ENCODE peak calls at places on chromosome X, in seven cellular contexts. One of them, this sample, is unnamed.

GRCh38 chrX:15471016-15471415 is 22.1 kb downstream of the PIR start:
- DNase-seq in cardiac muscle cell: peak
- DNase-seq in NCI-H2171: peak
- DNase-seq in KBM-7: peak
- DNase-seq in brain microvascular endothelial cell: peak
- DNase-seq in fibroblast of lung: peak
- DNase-seq in foreskin fibroblast: peak
- DNase-seq in this sample: peak

GRCh38 chrX:11890843-11891514 is 132.9 kb downstream of the MSL3 start:
- DNase-seq in foreskin fibroblast: peak
- DNase-seq in KBM-7: peak
- DNase-seq in cardiac muscle cell: no peak
- DNase-seq in brain microvascular endothelial cell: no peak
- DNase-seq in fibroblast of lung: peak
- DNase-seq in NCI-H2171: peak
- DNase-seq in this sample: no peak

GRCh38 chrX:39196192-39197102 is 395.2 kb downstream of the MID1IP1 start:
- DNase-seq in brain microvascular endothelial cell: peak
- DNase-seq in cardiac muscle cell: peak
- DNase-seq in KBM-7: peak
- DNase-seq in NCI-H2171: peak
- DNase-seq in fibroblast of lung: peak
- DNase-seq in foreskin fibroblast: peak
- DNase-seq in this sample: peak

GRCh38 chrX:124103966-124104365 is 142.5 kb downstream of the STAG2 start:
- DNase-seq in foreskin fibroblast: no peak
- DNase-seq in fibroblast of lung: no peak
- DNase-seq in cardiac muscle cell: no peak
- DNase-seq in NCI-H2171: no peak
- DNase-seq in brain microvascular endothelial cell: no peak
- DNase-seq in KBM-7: no peak
- DNase-seq in this sample: no peak

GRCh38 chrX:38859602-38860001 is 58.3 kb downstream of the MID1IP1 start:
- DNase-seq in KBM-7: no peak
- DNase-seq in fibroblast of lung: peak
- DNase-seq in NCI-H2171: no peak
- DNase-seq in foreskin fibroblast: peak
- DNase-seq in cardiac muscle cell: no peak
- DNase-seq in brain microvascular endothelial cell: no peak
- DNase-seq in this sample: no peak

GRCh38 chrX:17559728-17560379 is 177.4 kb upstream of the SCML1 start:
- DNase-seq in NCI-H2171: no peak
- DNase-seq in KBM-7: peak
- DNase-seq in fibroblast of lung: peak
- DNase-seq in foreskin fibroblast: peak
- DNase-seq in brain microvascular endothelial cell: peak
- DNase-seq in cardiac muscle cell: peak
- DNase-seq in this sample: peak

GRCh38 chrX:67893931-67894330 is 350.1 kb downstream of the AR start:
- DNase-seq in brain microvascular endothelial cell: no peak
- DNase-seq in KBM-7: peak
- DNase-seq in fibroblast of lung: no peak
- DNase-seq in cardiac muscle cell: no peak
- DNase-seq in NCI-H2171: no peak
- DNase-seq in foreskin fibroblast: no peak
- DNase-seq in this sample: no peak

GRCh38 chrX:3522016-3522690 is 175.7 kb upstream of the MXRA5 start:
- DNase-seq in fibroblast of lung: peak
- DNase-seq in NCI-H2171: no peak
- DNase-seq in cardiac muscle cell: no peak
- DNase-seq in KBM-7: no peak
- DNase-seq in foreskin fibroblast: peak
- DNase-seq in brain microvascular endothelial cell: peak
- DNase-seq in this sample: no peak

GRCh38 chrX:56788717-56789122 is 59.7 kb downstream of the NBDY start:
- DNase-seq in cardiac muscle cell: no peak
- DNase-seq in fibroblast of lung: no peak
- DNase-seq in KBM-7: no peak
- DNase-seq in brain microvascular endothelial cell: no peak
- DNase-seq in foreskin fibroblast: no peak
- DNase-seq in NCI-H2171: no peak
- DNase-seq in this sample: no peak

GRCh38 chrX:1464282-1465131 is 11.8 kb upstream of the ASMTL start:
- DNase-seq in foreskin fibroblast: no peak
- DNase-seq in NCI-H2171: no peak
- DNase-seq in fibroblast of lung: no peak
- DNase-seq in cardiac muscle cell: no peak
- DNase-seq in KBM-7: no peak
- DNase-seq in brain microvascular endothelial cell: no peak
- DNase-seq in this sample: no peak

GRCh38 chrX:129930941-129931410 is 25.0 kb downstream of the UTP14A start:
- DNase-seq in NCI-H2171: no peak
- DNase-seq in KBM-7: no peak
- DNase-seq in fibroblast of lung: no peak
- DNase-seq in brain microvascular endothelial cell: no peak
- DNase-seq in foreskin fibroblast: no peak
- DNase-seq in cardiac muscle cell: peak
- DNase-seq in this sample: no peak

GRCh38 chrX:39690541-39691415 is 407.0 kb downstream of the BCOR start:
- DNase-seq in foreskin fibroblast: no peak
- DNase-seq in brain microvascular endothelial cell: no peak
- DNase-seq in KBM-7: no peak
- DNase-seq in fibroblast of lung: no peak
- DNase-seq in cardiac muscle cell: no peak
- DNase-seq in NCI-H2171: no peak
- DNase-seq in this sample: no peak

GRCh38 chrX:20499763-20500162 is 233.1 kb upstream of the RPS6KA3 start:
- DNase-seq in fibroblast of lung: no peak
- DNase-seq in cardiac muscle cell: no peak
- DNase-seq in NCI-H2171: no peak
- DNase-seq in KBM-7: no peak
- DNase-seq in foreskin fibroblast: no peak
- DNase-seq in brain microvascular endothelial cell: no peak
- DNase-seq in this sample: no peak

GRCh38 chrX:154136627-154137161 is 7.3 kb upstream of the OPN1LW start:
- DNase-seq in KBM-7: peak
- DNase-seq in brain microvascular endothelial cell: peak
- DNase-seq in foreskin fibroblast: peak
- DNase-seq in fibroblast of lung: peak
- DNase-seq in cardiac muscle cell: peak
- DNase-seq in NCI-H2171: peak
- DNase-seq in this sample: peak

GRCh38 chrX:43750248-43750676 is 94.2 kb downstream of the MAOA start:
- DNase-seq in brain microvascular endothelial cell: peak
- DNase-seq in foreskin fibroblast: peak
- DNase-seq in KBM-7: peak
- DNase-seq in fibroblast of lung: peak
- DNase-seq in cardiac muscle cell: peak
- DNase-seq in NCI-H2171: peak
- DNase-seq in this sample: peak

GRCh38 chrX:107135965-107136307 is 17.3 kb upstream of the RBM41 start:
- DNase-seq in foreskin fibroblast: no peak
- DNase-seq in brain microvascular endothelial cell: no peak
- DNase-seq in cardiac muscle cell: no peak
- DNase-seq in fibroblast of lung: no peak
- DNase-seq in NCI-H2171: no peak
- DNase-seq in KBM-7: no peak
- DNase-seq in this sample: no peak

GRCh38 chrX:28756647-28757046 is 169.4 kb downstream of the IL1RAPL1 start:
- DNase-seq in KBM-7: no peak
- DNase-seq in foreskin fibroblast: no peak
- DNase-seq in brain microvascular endothelial cell: no peak
- DNase-seq in fibroblast of lung: peak
- DNase-seq in NCI-H2171: no peak
- DNase-seq in cardiac muscle cell: no peak
- DNase-seq in this sample: no peak

GRCh38 chrX:110442631-110443030 is 84.0 kb downstream of the RTL9 start:
- DNase-seq in fibroblast of lung: peak
- DNase-seq in brain microvascular endothelial cell: peak
- DNase-seq in KBM-7: peak
- DNase-seq in NCI-H2171: no peak
- DNase-seq in cardiac muscle cell: peak
- DNase-seq in foreskin fibroblast: peak
- DNase-seq in this sample: peak

GRCh38 chrX:40663880-40664630 is 16.7 kb upstream of the CXorf38 start:
- DNase-seq in fibroblast of lung: peak
- DNase-seq in foreskin fibroblast: peak
- DNase-seq in cardiac muscle cell: peak
- DNase-seq in brain microvascular endothelial cell: peak
- DNase-seq in KBM-7: no peak
- DNase-seq in NCI-H2171: no peak
- DNase-seq in this sample: peak

GRCh38 chrX:9267415-9267814 is 197.4 kb upstream of the TBL1X start:
- DNase-seq in foreskin fibroblast: no peak
- DNase-seq in fibroblast of lung: peak
- DNase-seq in cardiac muscle cell: no peak
- DNase-seq in brain microvascular endothelial cell: no peak
- DNase-seq in KBM-7: no peak
- DNase-seq in NCI-H2171: no peak
- DNase-seq in this sample: no peak

GRCh38 chrX:17443546-17443945 is 68.5 kb downstream of the NHS start:
- DNase-seq in cardiac muscle cell: no peak
- DNase-seq in brain microvascular endothelial cell: no peak
- DNase-seq in NCI-H2171: no peak
- DNase-seq in fibroblast of lung: peak
- DNase-seq in KBM-7: no peak
- DNase-seq in foreskin fibroblast: peak
- DNase-seq in this sample: no peak

GRCh38 chrX:42948723-42949122 is 170.8 kb upstream of the PPP1R2C start:
- DNase-seq in brain microvascular endothelial cell: no peak
- DNase-seq in NCI-H2171: no peak
- DNase-seq in cardiac muscle cell: no peak
- DNase-seq in foreskin fibroblast: no peak
- DNase-seq in fibroblast of lung: no peak
- DNase-seq in KBM-7: no peak
- DNase-seq in this sample: no peak

GRCh38 chrX:12080265-12080664 is 58.0 kb upstream of the FRMPD4 start:
- DNase-seq in brain microvascular endothelial cell: peak
- DNase-seq in NCI-H2171: no peak
- DNase-seq in fibroblast of lung: peak
- DNase-seq in foreskin fibroblast: peak
- DNase-seq in KBM-7: peak
- DNase-seq in cardiac muscle cell: peak
- DNase-seq in this sample: peak

GRCh38 chrX:17689971-17690409 is 47.3 kb upstream of the SCML1 start:
- DNase-seq in cardiac muscle cell: peak
- DNase-seq in NCI-H2171: peak
- DNase-seq in foreskin fibroblast: peak
- DNase-seq in KBM-7: peak
- DNase-seq in fibroblast of lung: peak
- DNase-seq in brain microvascular endothelial cell: peak
- DNase-seq in this sample: peak

GRCh38 chrX:103550415-103551051 is 31.2 kb upstream of the RAB40A start:
- DNase-seq in cardiac muscle cell: no peak
- DNase-seq in fibroblast of lung: no peak
- DNase-seq in NCI-H2171: no peak
- DNase-seq in foreskin fibroblast: no peak
- DNase-seq in KBM-7: no peak
- DNase-seq in brain microvascular endothelial cell: no peak
- DNase-seq in this sample: no peak

GRCh38 chrX:46837543-46838481 is 969 bp downstream of the RP2 start:
- DNase-seq in foreskin fibroblast: peak
- DNase-seq in cardiac muscle cell: no peak
- DNase-seq in NCI-H2171: no peak
- DNase-seq in brain microvascular endothelial cell: no peak
- DNase-seq in fibroblast of lung: peak
- DNase-seq in KBM-7: peak
- DNase-seq in this sample: peak

GRCh38 chrX:122565952-122566351 is 618.1 kb upstream of the GRIA3 start:
- DNase-seq in foreskin fibroblast: peak
- DNase-seq in fibroblast of lung: peak
- DNase-seq in KBM-7: no peak
- DNase-seq in cardiac muscle cell: no peak
- DNase-seq in NCI-H2171: no peak
- DNase-seq in brain microvascular endothelial cell: peak
- DNase-seq in this sample: peak

GRCh38 chrX:29388509-29388908 is 801.3 kb downstream of the IL1RAPL1 start:
- DNase-seq in brain microvascular endothelial cell: no peak
- DNase-seq in cardiac muscle cell: no peak
- DNase-seq in NCI-H2171: no peak
- DNase-seq in foreskin fibroblast: no peak
- DNase-seq in fibroblast of lung: no peak
- DNase-seq in KBM-7: no peak
- DNase-seq in this sample: no peak

GRCh38 chrX:41043950-41044349 is 41.3 kb upstream of the USP9X start:
- DNase-seq in foreskin fibroblast: peak
- DNase-seq in cardiac muscle cell: no peak
- DNase-seq in fibroblast of lung: peak
- DNase-seq in NCI-H2171: no peak
- DNase-seq in brain microvascular endothelial cell: peak
- DNase-seq in KBM-7: no peak
- DNase-seq in this sample: no peak

GRCh38 chrX:153870791-153871360 is 15.1 kb downstream of the L1CAM start:
- DNase-seq in brain microvascular endothelial cell: no peak
- DNase-seq in KBM-7: no peak
- DNase-seq in cardiac muscle cell: no peak
- DNase-seq in NCI-H2171: no peak
- DNase-seq in foreskin fibroblast: no peak
- DNase-seq in fibroblast of lung: no peak
- DNase-seq in this sample: no peak